ENCODE peak calls at places on chromosomes 13 and 19, in eight cellular contexts. C, P, J, V, E, Z, A and F are unnamed samples. For H3K36me3, the result is how much of the 10 kb centered on the place peaks cover.

GRCh38 chr19:55082023-55082851 is 6.6 kb downstream of the EPS8L1 start:
- DNase-seq in P (peak), C (no peak), V (peak), A (peak), Z (no peak), E (peak), J (peak), F (no peak)

GRCh38 chr13:49351871-49352270 is 92.0 kb downstream of the CAB39L start:
- DNase-seq in V (no peak), J (no peak), E (no peak), C (no peak), Z (no peak), A (no peak), P (no peak), F (peak)

GRCh38 chr19:50043967-50044366 is 18.2 kb downstream of the ZNF473 start:
- DNase-seq in E (no peak), C (no peak), A (no peak), Z (no peak), V (no peak), J (no peak), P (no peak), F (no peak)

GRCh38 chr13:34011552-34012085 is 193.7 kb downstream of the RFC3 start:
- DNase-seq in V (no peak), Z (peak), P (no peak), A (no peak), C (no peak), E (no peak), J (no peak), F (peak)

GRCh38 chr13:26896986-26897668 is 136.5 kb upstream of the GPR12 start:
- DNase-seq in J (no peak), V (no peak), A (peak), C (no peak), E (no peak), P (no peak), Z (no peak), F (no peak)

GRCh38 chr13:98202026-98202425 is 25.0 kb upstream of the RNF113B start:
- DNase-seq in J (no peak), P (no peak), E (no peak), V (no peak), A (no peak), C (no peak), Z (no peak), F (no peak)

GRCh38 chr13:106505295-106505694 is 30.2 kb downstream of the EFNB2 start:
- DNase-seq in P (no peak), V (no peak), J (no peak), A (no peak), Z (no peak), C (no peak), E (no peak), F (no peak)

GRCh38 chr13:30739646-30740642 is 4.6 kb downstream of the ALOX5AP start:
- DNase-seq in E (peak), J (peak), A (peak), V (peak), P (no peak), C (no peak), Z (no peak), F (peak)

GRCh38 chr13:45446181-45446580 is 18.6 kb upstream of the COG3 start:
- DNase-seq in J (no peak), C (no peak), V (no peak), Z (no peak), E (peak), P (no peak), A (no peak), F (peak)

GRCh38 chr13:47723898-47724297 is 277.2 kb downstream of the SUCLA2 start:
- DNase-seq in V (no peak), C (no peak), A (peak), J (no peak), Z (no peak), E (no peak), P (peak), F (no peak)

GRCh38 chr13:34533941-34534340 is 408.1 kb upstream of the NBEA start:
- DNase-seq in C (no peak), P (no peak), E (no peak), J (no peak), A (no peak), Z (no peak), V (no peak), F (no peak)

GRCh38 chr13:31765441-31765840 is 26.1 kb downstream of the RXFP2 start:
- DNase-seq in P (no peak), Z (no peak), V (peak), C (no peak), E (peak), J (no peak), A (peak), F (no peak)

GRCh38 chr13:23087884-23088283 is 92.9 kb upstream of the SGCG start:
- DNase-seq in C (no peak), J (no peak), P (peak), V (peak), Z (no peak), E (peak), A (peak), F (peak)

GRCh38 chr13:73216381-73216831 is 157.6 kb downstream of the KLF5 start:
- DNase-seq in A (no peak), P (no peak), C (peak), J (no peak), V (no peak), Z (no peak), E (no peak), F (no peak)

GRCh38 chr19:8659905-8660304 is 29.5 kb downstream of the NFILZ start:
- DNase-seq in A (no peak), C (no peak), J (no peak), V (no peak), E (no peak), Z (no peak), P (no peak), F (no peak)

GRCh38 chr19:51808333-51808986 is 13.5 kb downstream of the FPR3 start:
- DNase-seq in Z (no peak), P (no peak), C (no peak), V (peak), A (no peak), E (no peak), J (no peak), F (peak)

GRCh38 chr13:34466301-34466700 is 475.8 kb upstream of the NBEA start:
- DNase-seq in Z (no peak), V (no peak), P (no peak), C (no peak), A (no peak), E (no peak), J (no peak), F (peak)

GRCh38 chr19:12757544-12758274 is 6.1 kb downstream of the BEST2 start:
- DNase-seq in A (peak), V (peak), E (peak), C (peak), P (peak), J (peak), Z (peak), F (peak)

GRCh38 chr19:47419037-47419783 is at the start of gene MEIS3:
- DNase-seq in V (no peak), C (no peak), J (no peak), Z (no peak), P (peak), A (peak), E (no peak), F (no peak)

GRCh38 chr13:36131931-36132297 is 732 bp upstream of the DCLK1 start:
- DNase-seq in E (peak), Z (peak), J (no peak), V (peak), C (peak), A (no peak), P (no peak), F (no peak)

GRCh38 chr13:99383946-99384345 is 76.7 kb upstream of the GPR183 start:
- DNase-seq in P (no peak), E (no peak), A (no peak), J (peak), C (no peak), Z (no peak), V (no peak), F (no peak)

GRCh38 chr13:32314271-32314967 is 744 bp downstream of the ZAR1L start:
- DNase-seq in V (no peak), A (no peak), P (no peak), J (no peak), Z (no peak), E (no peak), C (peak), F (no peak)

GRCh38 chr13:44159633-44160279 is 213.9 kb upstream of the SERP2 start:
- DNase-seq in J (no peak), C (no peak), Z (no peak), P (no peak), A (no peak), V (no peak), E (no peak), F (peak)

GRCh38 chr19:2239173-2239572 is 2.5 kb downstream of the SF3A2 start:
- DNase-seq in J (no peak), V (peak), P (no peak), A (no peak), Z (no peak), E (no peak), C (no peak), F (no peak)
- H3K4me3 ChIP-seq in J (peak), V (no peak), P (peak), A (no peak), Z (no peak), E (peak), C (no peak), F (no peak)

GRCh38 chr19:5466072-5466471 is 10.9 kb downstream of the ZNRF4 start:
- DNase-seq in P (no peak), V (peak), Z (no peak), E (no peak), C (no peak), J (no peak), A (no peak), F (no peak)
- H3K36me3 ChIP-seq in P (under half), V (under half), Z (under half), E (under half), C (under half), J (under half), A (under half), F (under half)

GRCh38 chr13:93338030-93338429 is 111.4 kb downstream of the GPC6 start:
- DNase-seq in C (no peak), E (no peak), V (no peak), A (no peak), Z (no peak), P (no peak), J (no peak), F (no peak)

GRCh38 chr13:93339550-93339949 is 112.9 kb downstream of the GPC6 start:
- DNase-seq in J (no peak), A (no peak), C (no peak), E (no peak), P (no peak), V (no peak), Z (no peak), F (no peak)

GRCh38 chr13:93341517-93341916 is 114.9 kb downstream of the GPC6 start:
- DNase-seq in C (no peak), P (no peak), V (no peak), J (no peak), Z (no peak), E (no peak), A (no peak), F (no peak)

GRCh38 chr13:93338906-93339305 is 112.3 kb downstream of the GPC6 start:
- DNase-seq in J (no peak), A (no peak), V (no peak), E (no peak), Z (no peak), P (no peak), C (no peak), F (peak)

GRCh38 chr13:93336733-93337132 is 110.1 kb downstream of the GPC6 start:
- DNase-seq in Z (no peak), V (no peak), E (no peak), C (no peak), J (no peak), P (no peak), A (no peak), F (no peak)
- H3K4me3 ChIP-seq in Z (no peak), V (no peak), E (no peak), C (no peak), J (no peak), P (no peak), A (no peak), F (no peak)

DNA sequence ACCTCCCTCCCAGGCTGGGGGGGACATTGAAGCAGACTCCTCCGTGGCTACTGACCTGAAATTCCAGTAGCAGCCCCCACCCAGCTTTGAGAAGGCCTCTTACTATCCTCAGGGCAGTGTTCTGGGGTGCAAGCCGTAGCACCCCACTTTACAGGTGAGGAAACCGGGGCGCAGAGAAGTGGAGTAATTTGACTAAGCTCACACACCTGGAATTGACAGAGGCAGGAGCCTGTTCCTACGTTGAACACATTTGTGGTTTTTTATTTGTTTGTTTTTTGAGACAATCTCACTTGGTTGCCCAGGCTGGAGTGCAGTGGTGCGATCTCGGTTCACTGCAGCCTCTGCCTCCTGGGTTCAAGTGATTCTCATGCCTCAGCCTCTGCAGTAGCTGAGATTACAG is 14.6 kb upstream of the S1PR4 start:
- DNase-seq in J (no peak), Z (no peak), E (no peak), C (no peak), P (no peak), V (no peak), A (no peak), F (no peak)
- H3K36me3 ChIP-seq in J (under half), Z (under half), E (under half), C (under half), P (under half), V (under half), A (under half), F (under half)

GRCh38 chr13:94607056-94607455 is 5.4 kb downstream of the GPR180 start:
- DNase-seq in J (no peak), C (no peak), E (no peak), P (no peak), Z (no peak), A (no peak), V (no peak), F (no peak)
- H3K4me3 ChIP-seq in J (no peak), C (no peak), E (no peak), P (no peak), Z (no peak), A (no peak), V (no peak), F (no peak)

GRCh38 chr13:100895656-100896055 is 221.1 kb upstream of the TMTC4 start:
- DNase-seq in C (no peak), J (no peak), A (no peak), Z (no peak), P (no peak), E (no peak), V (no peak), F (no peak)
- H3K36me3 ChIP-seq in C (under half), J (under half), A (under half), Z (under half), P (under half), E (under half), V (under half), F (under half)

DNA sequence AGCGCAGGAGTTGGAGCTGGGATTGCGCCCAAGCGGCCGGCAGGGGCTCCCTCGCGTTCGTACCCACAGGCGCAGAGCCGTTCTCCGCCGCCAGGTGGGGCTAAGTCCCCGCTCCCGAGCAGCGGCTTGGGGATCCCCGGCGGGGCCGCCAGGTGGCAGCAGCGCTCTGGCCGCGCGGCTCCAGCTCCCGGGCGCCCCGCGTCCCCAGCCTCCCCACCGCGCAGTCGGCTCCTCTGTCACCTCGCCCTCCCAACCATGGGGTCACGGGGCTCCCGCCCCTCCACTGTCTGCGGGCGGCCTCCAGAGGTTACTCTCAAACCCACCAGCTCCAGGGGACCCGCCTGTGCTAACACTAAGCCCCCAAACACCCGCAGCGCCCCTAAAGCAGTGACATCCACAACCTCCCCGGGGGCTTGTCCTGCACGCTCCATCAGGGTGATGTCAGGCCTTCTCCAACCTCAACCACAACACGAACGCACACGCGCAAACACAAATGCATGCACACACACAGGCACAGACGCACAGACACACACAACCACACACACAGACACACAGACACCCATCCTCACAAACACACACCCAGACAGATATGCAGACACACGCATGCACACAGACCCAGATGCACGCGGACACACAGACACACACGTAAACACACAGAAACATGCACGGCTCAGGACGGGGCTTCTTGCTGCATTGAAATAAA is 18.4 kb upstream of the KCTD15 start:
- DNase-seq in C (peak), E (peak), P (peak), Z (peak), J (peak), V (peak), A (peak), F (peak)
- H3K4me3 ChIP-seq in C (no peak), E (no peak), P (peak), Z (peak), J (no peak), V (no peak), A (no peak), F (no peak)